ENCODE peak calls at places on chromosome 7, in four cellular contexts. C, T, B and S are unnamed samples. For H3K36me3, the result is how much of the 10 kb centered on the place peaks cover.

GRCh38 chr7:82705831-82706230 is 262.3 kb upstream of the CACNA2D1 start:
- DNase-seq in C (no peak), T (no peak), B (no peak), S (no peak)

GRCh38 chr7:115941703-115942268 is 88.8 kb downstream of the TFEC start:
- DNase-seq in C (no peak), T (no peak), B (no peak), S (no peak)

GRCh38 chr7:119999743-120000475 is 273.1 kb upstream of the KCND2 start:
- DNase-seq in C (no peak), T (no peak), B (no peak), S (no peak)

GRCh38 chr7:50281680-50282445 is 22.7 kb upstream of the IKZF1 start:
- DNase-seq in C (no peak), T (no peak), B (no peak), S (no peak)

GRCh38 chr7:29102554-29103151 is 43.7 kb downstream of the CPVL start:
- DNase-seq in C (peak), T (peak), B (peak), S (peak)

GRCh38 chr7:118872568-118872967 is 648.1 kb downstream of the ANKRD7 start:
- DNase-seq in C (no peak), T (no peak), B (no peak), S (peak)

GRCh38 chr7:21743493-21743892 is 200.7 kb downstream of the DNAH11 start:
- DNase-seq in C (no peak), T (no peak), B (no peak), S (no peak)

GRCh38 chr7:143073556-143073955 is 21.4 kb downstream of the OR6V1 start:
- DNase-seq in C (no peak), T (no peak), B (no peak), S (no peak)

GRCh38 chr7:74579800-74580685 is 77.5 kb upstream of the GTF2I start:
- DNase-seq in C (no peak), T (peak), B (peak), S (no peak)

GRCh38 chr7:138001529-138002095 is at the start of gene CREB3L2:
- DNase-seq in C (no peak), T (no peak), B (peak), S (peak)

GRCh38 chr7:121083138-121083789 is 94.8 kb downstream of the CPED1 start:
- DNase-seq in C (no peak), T (no peak), B (no peak), S (no peak)

GRCh38 chr7:36039243-36039642 is 113.8 kb upstream of the EEPD1 start:
- DNase-seq in C (no peak), T (no peak), B (no peak), S (no peak)

GRCh38 chr7:88259656-88260380 is 40.0 kb upstream of the SRI start:
- DNase-seq in C (no peak), T (no peak), B (no peak), S (no peak)

GRCh38 chr7:13641699-13642098 is 347.8 kb downstream of the ETV1 start:
- DNase-seq in C (no peak), T (no peak), B (no peak), S (peak)

GRCh38 chr7:135913404-135913803 is 63.8 kb downstream of the MTPN start:
- DNase-seq in C (no peak), T (no peak), B (no peak), S (no peak)

GRCh38 chr7:105304040-105304895 is 84.5 kb downstream of the SRPK2 start:
- DNase-seq in C (no peak), T (no peak), B (no peak), S (peak)
- H3K27ac ChIP-seq in C (no peak), T (no peak), B (peak), S (peak)

DNA sequence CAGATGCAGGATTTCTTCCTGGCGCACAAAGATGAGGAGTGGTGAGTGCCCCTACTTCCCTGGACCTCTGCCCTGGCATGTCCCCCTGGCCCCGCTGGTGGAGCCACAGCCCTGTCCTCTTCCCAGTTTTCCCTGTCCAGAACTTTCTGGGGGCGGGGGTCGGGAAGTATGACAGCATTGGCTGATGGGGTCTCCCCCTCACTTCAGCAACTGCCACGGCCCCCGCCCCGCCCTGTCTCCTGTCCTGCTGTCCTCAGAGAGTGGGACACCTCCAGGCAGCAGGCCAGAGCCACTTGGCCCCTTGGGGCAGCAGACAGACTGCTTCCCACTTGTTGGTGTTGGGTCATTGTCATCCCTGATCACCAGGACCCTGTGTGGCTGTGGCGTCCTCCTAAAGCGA is 7.3 kb downstream of the SRRT start:
- DNase-seq in C (no peak), T (no peak), B (no peak), S (no peak)
- H3K36me3 ChIP-seq in C (under half), T (under half), B (under half), S (half or more)

DNA sequence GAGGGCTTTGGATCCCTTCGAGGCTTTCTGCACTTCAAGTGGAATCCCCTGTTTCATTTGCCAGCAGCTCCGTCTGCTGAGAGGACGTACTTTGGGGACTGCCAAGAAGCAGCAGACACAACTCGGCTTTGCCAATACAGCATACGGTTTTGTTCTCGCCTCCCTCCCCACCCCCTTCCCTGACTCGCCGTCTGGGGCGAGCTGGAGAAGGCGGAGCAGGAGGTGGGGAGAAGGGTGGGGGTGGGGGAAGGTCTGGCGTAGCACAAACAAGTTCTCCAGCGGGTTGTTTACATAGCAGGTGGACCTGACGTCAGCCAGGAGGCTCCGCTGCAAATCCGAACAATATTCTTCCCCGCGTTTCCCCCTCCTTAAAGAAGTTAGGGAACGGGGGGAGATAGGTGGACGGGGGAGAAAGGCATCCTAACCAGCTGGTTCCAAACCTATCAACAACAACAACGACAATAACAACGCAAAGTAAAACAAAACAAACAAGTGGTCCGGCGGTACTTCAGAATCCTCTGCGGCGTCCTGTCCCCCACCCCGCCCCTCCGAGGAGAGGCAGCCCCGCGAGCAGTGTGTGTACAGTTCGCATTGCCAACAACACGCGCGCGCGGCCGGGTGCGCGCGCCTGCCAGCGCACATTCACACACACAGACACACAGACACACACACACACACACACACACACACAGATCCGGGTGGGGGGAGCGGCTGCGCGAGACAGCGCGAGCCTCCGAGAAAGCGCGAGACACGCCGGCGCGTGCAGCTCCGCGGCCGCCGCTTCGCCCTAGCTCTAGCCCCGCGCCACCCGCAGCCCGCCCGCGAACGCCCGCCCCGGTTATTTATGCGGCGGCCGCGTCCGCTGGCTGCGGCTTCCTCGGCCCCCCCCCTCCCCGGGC is 167.0 kb upstream of the PPP1R3A start:
- DNase-seq in C (peak), T (peak), B (peak), S (peak)
- TF ChIP-seq POLR2A in C (peak), T (peak), B (peak), S (no peak)

GRCh38 chr7:134154581-134155130 is 27.5 kb downstream of the LRGUK start:
- DNase-seq in C (no peak), T (no peak), B (no peak), S (no peak)
- H3K27ac ChIP-seq in C (no peak), T (no peak), B (no peak), S (no peak)

DNA sequence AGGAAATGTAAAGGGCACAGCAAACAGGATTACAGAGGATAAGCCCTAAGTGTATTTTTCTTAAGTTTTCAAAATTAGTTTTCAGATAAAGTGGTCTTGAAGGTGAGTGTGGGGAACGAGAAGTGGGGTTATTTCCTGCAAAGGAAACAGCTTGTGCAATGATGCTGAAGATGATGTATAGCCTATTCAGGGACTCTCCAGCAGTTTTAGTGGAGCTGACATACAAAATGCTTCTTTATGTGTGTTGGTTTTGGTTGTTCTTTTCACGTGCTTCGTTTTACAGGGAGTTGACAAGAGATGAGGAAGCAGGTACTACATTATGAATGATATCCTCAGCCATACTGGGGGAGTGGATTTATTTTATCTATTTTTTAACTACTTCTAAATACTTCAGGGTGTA is 20.5 kb downstream of the CASD1 start:
- DNase-seq in C (no peak), T (no peak), B (no peak), S (no peak)
- H3K36me3 ChIP-seq in C (under half), T (under half), B (under half), S (under half)